ENCODE peak calls at places on chromosomes 3 and 15, in four cellular contexts. One of them, this sample, is unnamed.

GRCh38 chr15:78347586-78348543 is 7.7 kb downstream of the CRABP1 start:
- DNase-seq in anterior cingulate cortex: no peak
- DNase-seq in stromal cell of bone marrow: no peak
- DNase-seq in stimulated activated CD8-positive, alpha-beta memory T cell treated with anti-CD3 and anti-CD28 coated beads, Interleukin-15, amount 100 ng/mL, for 1 hour: no peak
- DNase-seq in this sample: no peak

GRCh38 chr3:136860541-136860940 is 1.5 kb upstream of the NCK1 start:
- DNase-seq in stromal cell of bone marrow: no peak
- DNase-seq in stimulated activated CD8-positive, alpha-beta memory T cell treated with anti-CD3 and anti-CD28 coated beads, Interleukin-15, amount 100 ng/mL, for 1 hour: no peak
- DNase-seq in anterior cingulate cortex: no peak
- DNase-seq in this sample: no peak

GRCh38 chr3:31532587-31533168 is at the start of gene STT3B:
- DNase-seq in anterior cingulate cortex: no peak
- DNase-seq in stimulated activated CD8-positive, alpha-beta memory T cell treated with anti-CD3 and anti-CD28 coated beads, Interleukin-15, amount 100 ng/mL, for 1 hour: peak
- DNase-seq in stromal cell of bone marrow: peak
- DNase-seq in this sample: no peak

GRCh38 chr3:185270262-185270955 is 16.6 kb upstream of the EHHADH start:
- DNase-seq in anterior cingulate cortex: no peak
- DNase-seq in stromal cell of bone marrow: peak
- DNase-seq in stimulated activated CD8-positive, alpha-beta memory T cell treated with anti-CD3 and anti-CD28 coated beads, Interleukin-15, amount 100 ng/mL, for 1 hour: no peak
- DNase-seq in this sample: no peak

GRCh38 chr15:67809441-67809840 is 15.9 kb upstream of the SKOR1 start:
- DNase-seq in anterior cingulate cortex: no peak
- DNase-seq in stromal cell of bone marrow: no peak
- DNase-seq in stimulated activated CD8-positive, alpha-beta memory T cell treated with anti-CD3 and anti-CD28 coated beads, Interleukin-15, amount 100 ng/mL, for 1 hour: no peak
- DNase-seq in this sample: no peak

GRCh38 chr3:69004183-69004582 is 9.3 kb downstream of the EOGT start:
- DNase-seq in anterior cingulate cortex: no peak
- DNase-seq in stromal cell of bone marrow: no peak
- DNase-seq in stimulated activated CD8-positive, alpha-beta memory T cell treated with anti-CD3 and anti-CD28 coated beads, Interleukin-15, amount 100 ng/mL, for 1 hour: no peak
- DNase-seq in this sample: no peak

GRCh38 chr3:128173849-128174248 is 20.6 kb downstream of the EEFSEC start:
- DNase-seq in stimulated activated CD8-positive, alpha-beta memory T cell treated with anti-CD3 and anti-CD28 coated beads, Interleukin-15, amount 100 ng/mL, for 1 hour: no peak
- DNase-seq in anterior cingulate cortex: no peak
- DNase-seq in stromal cell of bone marrow: no peak
- DNase-seq in this sample: no peak

GRCh38 chr3:170290194-170290593 is 67.3 kb upstream of the SKIL start:
- DNase-seq in anterior cingulate cortex: no peak
- DNase-seq in stromal cell of bone marrow: no peak
- DNase-seq in stimulated activated CD8-positive, alpha-beta memory T cell treated with anti-CD3 and anti-CD28 coated beads, Interleukin-15, amount 100 ng/mL, for 1 hour: no peak
- DNase-seq in this sample: no peak

GRCh38 chr15:96352594-96353377 is 22.3 kb downstream of the NR2F2 start:
- DNase-seq in stromal cell of bone marrow: no peak
- DNase-seq in anterior cingulate cortex: no peak
- DNase-seq in stimulated activated CD8-positive, alpha-beta memory T cell treated with anti-CD3 and anti-CD28 coated beads, Interleukin-15, amount 100 ng/mL, for 1 hour: no peak
- DNase-seq in this sample: no peak

This sample was measured in frontal cortex.